ENCODE peak calls at places on chromosomes 16 and 17, in five cellular contexts. Y is fibroblast of villous mesenchyme, Q is lower leg skin, J is astrocyte of the cerebellum, L is foreskin fibroblast. T is an unnamed sample.

GRCh38 chr17:45096141-45096540 is 35.0 kb downstream of the NMT1 start:
- DNase-seq in Y (peak), Q (no peak), J (no peak), L (peak), T (peak)

GRCh38 chr16:71428883-71429282 is 13.0 kb downstream of the TLE7 start:
- DNase-seq in Y (peak), Q (no peak), J (no peak), L (no peak), T (no peak)

GRCh38 chr17:14299261-14300093 is 1.4 kb upstream of the HS3ST3B1 start:
- DNase-seq in Y (peak), Q (no peak), J (no peak), L (peak), T (peak)

GRCh38 chr17:82092094-82092586 is 5.9 kb downstream of the FASN start:
- DNase-seq in Y (no peak), Q (no peak), J (no peak), L (no peak), T (no peak)

GRCh38 chr17:12085076-12085949 is 64.6 kb downstream of the MAP2K4 start:
- DNase-seq in Y (no peak), Q (no peak), J (no peak), L (no peak), T (no peak)

GRCh38 chr17:42362245-42362961 is 25.8 kb downstream of the STAT3 start:
- DNase-seq in Y (no peak), Q (no peak), J (no peak), L (peak), T (no peak)

GRCh38 chr16:49698416-49698815 is 157.5 kb downstream of the ZNF423 start:
- DNase-seq in Y (no peak), Q (no peak), J (no peak), L (no peak), T (no peak)

GRCh38 chr16:66176731-66177130 is 189.8 kb upstream of the CDH5 start:
- DNase-seq in Y (no peak), Q (no peak), J (no peak), L (no peak), T (no peak)

GRCh38 chr16:88303890-88304819 is 78.6 kb upstream of the ZNF469 start:
- DNase-seq in Y (peak), Q (no peak), J (peak), L (peak), T (no peak)

GRCh38 chr17:38512473-38513058 is 84.3 kb downstream of the ARHGAP23 start:
- DNase-seq in Y (no peak), Q (no peak), J (no peak), L (peak), T (no peak)

GRCh38 chr17:66830451-66830850 is 4.5 kb upstream of the CACNG5 start:
- DNase-seq in Y (no peak), Q (no peak), J (no peak), L (no peak), T (no peak)

GRCh38 chr17:27433521-27433920 is 22.7 kb upstream of the KSR1 start:
- DNase-seq in Y (no peak), Q (no peak), J (no peak), L (no peak), T (no peak)

GRCh38 chr16:77273-77806 is 685 bp upstream of the MPG start:
- DNase-seq in Y (peak), Q (no peak), J (no peak), L (peak), T (peak)

DNA sequence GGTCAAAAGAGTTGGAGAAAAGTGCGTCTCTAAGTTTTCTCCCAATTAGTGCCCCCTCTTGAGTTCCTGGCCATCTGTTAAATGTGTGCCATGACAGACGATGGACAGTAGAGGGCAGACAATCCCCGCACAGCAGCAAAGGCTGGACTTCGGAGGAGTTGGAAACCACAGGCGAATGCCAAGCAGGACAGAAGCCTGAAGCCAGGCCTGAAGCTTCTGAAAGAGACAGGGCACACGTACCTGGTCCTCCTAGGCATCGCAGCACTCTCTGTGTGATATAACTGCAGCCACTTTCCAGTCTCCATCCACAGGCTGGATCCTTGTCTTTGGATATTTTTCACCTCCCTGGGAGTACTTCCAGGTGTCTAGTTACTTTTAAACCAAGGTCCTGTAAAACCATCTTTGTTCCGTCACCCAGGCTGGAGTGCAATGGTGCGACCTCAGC is 14.5 kb downstream of the C17orf100 start:
- DNase-seq in Y (peak), Q (peak), J (peak), L (peak), T (peak)
- TF ChIP-seq CTCF in Y (peak), Q (no peak), J (peak), L (peak), T (peak)

GRCh38 chr17:7850970-7851437 is 3.9 kb upstream of the TMEM88 start:
- DNase-seq in Y (no peak), Q (peak), J (no peak), L (no peak), T (no peak)
- H3K4me3 ChIP-seq in Y (no peak), Q (no peak), J (no peak), L (no peak), T (no peak)

DNA sequence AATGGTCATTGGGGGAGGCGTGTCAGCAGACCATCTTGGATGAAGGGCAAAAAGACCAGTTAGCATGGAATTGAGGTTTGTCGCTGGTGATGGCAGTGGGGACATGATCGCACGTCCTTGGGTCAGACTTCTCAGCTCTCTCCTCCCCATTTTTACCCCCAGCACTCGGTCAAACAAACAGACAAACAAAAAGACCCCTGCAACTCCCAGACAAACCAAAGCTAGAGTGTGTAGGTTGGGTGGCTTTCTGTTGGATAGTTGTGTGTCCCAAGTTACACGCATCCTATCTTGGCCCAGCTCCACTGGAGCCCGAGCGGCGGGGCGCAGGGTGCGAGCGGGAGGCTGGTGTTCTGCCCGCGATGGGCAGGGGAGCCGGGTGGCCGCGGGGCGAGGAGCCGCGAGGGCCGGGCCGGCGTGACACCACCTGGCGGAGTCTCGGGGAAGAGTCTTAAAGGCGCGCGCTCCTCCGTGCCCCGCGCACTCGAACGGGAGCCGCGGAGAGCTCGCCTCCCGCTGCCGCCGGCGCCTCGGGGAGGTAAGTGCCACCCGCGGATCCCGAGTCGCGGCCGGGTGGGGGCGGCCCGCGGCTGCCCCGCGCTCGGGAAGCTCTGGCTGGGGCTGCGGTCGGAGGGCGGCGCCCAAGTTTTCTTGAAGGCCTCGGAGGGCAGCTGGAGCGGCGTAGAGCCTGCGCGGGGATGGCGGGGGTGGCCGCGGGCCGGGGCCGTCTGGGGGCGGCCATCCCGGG is 18.5 kb upstream of the NTN1 start:
- DNase-seq in Y (no peak), Q (no peak), J (no peak), L (no peak), T (no peak)
- TF ChIP-seq CTCF in Y (no peak), Q (no peak), J (peak), L (no peak), T (no peak)

DNA sequence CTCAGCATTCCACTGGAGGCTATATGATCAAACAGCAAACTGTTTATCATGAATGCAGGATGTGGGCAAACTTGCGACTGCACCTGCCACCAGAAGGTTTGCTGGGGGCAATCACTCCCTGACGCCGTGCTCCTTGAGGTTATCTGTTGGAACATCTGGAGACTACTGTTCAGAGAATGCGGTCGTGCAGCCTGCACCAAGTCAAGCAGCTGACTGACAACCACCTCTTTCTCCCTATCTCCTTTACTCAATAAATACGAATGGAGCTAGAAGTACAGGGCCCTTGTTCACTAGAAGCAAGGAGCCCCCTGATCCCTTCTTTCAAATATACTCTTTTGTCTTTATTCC is 2101.2 kb downstream of the TP53TG3F start:
- DNase-seq in Y (no peak), Q (no peak), J (no peak), L (no peak), T (no peak)
- H3K4me3 ChIP-seq in Y (no peak), Q (no peak), J (no peak), L (no peak), T (no peak)

GRCh38 chr16:4760221-4760910 is 6.6 kb downstream of the ZNF500 start:
- DNase-seq in Y (no peak), Q (no peak), J (no peak), L (no peak), T (no peak)
- TF ChIP-seq CTCF in Y (no peak), Q (no peak), J (no peak), L (no peak), T (no peak)

GRCh38 chr17:61405047-61405685 is 5.5 kb downstream of the TBX2 start:
- DNase-seq in Y (no peak), Q (no peak), J (no peak), L (peak), T (no peak)
- H3K4me3 ChIP-seq in Y (peak), Q (no peak), J (no peak), L (peak), T (no peak)

DNA sequence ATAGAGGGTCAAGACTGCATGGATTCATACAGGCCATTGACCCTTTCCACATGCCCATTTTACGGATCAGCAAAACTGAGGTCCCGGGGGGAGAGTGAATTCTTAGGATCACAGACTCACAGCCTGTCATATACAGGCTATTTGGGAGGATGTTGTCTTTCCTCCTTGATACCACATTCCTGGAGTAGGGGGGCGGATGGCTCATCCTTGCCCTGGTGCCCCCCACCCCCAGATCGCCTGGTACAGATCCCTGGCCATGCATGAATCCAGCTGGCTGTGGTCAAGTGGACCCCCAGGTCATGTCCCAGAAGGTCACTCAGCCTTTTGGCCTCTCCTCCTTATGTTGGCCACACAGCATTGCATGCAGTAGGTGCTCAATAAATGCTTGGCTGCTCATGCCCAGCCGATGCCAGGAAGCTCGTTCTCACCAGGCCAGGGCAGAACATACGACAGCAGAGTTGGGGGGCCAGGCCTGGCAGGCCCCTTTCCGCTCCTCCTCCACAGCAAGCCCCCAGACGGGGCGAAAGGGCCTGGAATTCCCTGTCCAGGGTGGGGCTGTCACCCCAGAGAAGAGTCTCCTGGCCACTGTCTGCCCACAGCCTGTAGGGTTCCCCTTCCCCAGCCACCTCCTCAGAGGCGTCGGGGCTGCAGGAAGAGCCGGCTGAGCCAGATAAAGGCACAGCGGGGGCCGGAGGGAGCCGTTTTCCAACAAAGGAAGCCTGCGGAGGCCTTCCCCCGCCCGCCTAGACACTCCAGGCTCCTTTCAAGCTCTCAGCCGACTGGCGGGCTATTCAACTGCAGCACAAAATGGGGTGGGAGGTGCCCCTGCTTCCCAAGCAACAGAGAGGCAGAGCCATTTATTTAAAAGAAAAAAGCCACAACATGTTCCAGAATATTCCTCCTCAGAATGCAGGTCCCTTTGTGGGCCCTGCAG is 215.7 kb upstream of the CIBAR2 start:
- DNase-seq in Y (no peak), Q (no peak), J (peak), L (peak), T (no peak)
- TF ChIP-seq CTCF in Y (no peak), Q (no peak), J (no peak), L (no peak), T (no peak)

GRCh38 chr17:65539867-65540266 is 21.6 kb downstream of the AXIN2 start:
- DNase-seq in Y (no peak), Q (no peak), J (no peak), L (no peak), T (no peak)

GRCh38 chr17:65537845-65538678 is 23.4 kb downstream of the AXIN2 start:
- DNase-seq in Y (no peak), Q (no peak), J (no peak), L (no peak), T (no peak)

GRCh38 chr17:65537343-65537844 is 24.1 kb downstream of the AXIN2 start:
- DNase-seq in Y (no peak), Q (no peak), J (no peak), L (no peak), T (no peak)

GRCh38 chr17:65536573-65537342 is 24.7 kb downstream of the AXIN2 start:
- DNase-seq in Y (no peak), Q (no peak), J (peak), L (peak), T (no peak)

DNA sequence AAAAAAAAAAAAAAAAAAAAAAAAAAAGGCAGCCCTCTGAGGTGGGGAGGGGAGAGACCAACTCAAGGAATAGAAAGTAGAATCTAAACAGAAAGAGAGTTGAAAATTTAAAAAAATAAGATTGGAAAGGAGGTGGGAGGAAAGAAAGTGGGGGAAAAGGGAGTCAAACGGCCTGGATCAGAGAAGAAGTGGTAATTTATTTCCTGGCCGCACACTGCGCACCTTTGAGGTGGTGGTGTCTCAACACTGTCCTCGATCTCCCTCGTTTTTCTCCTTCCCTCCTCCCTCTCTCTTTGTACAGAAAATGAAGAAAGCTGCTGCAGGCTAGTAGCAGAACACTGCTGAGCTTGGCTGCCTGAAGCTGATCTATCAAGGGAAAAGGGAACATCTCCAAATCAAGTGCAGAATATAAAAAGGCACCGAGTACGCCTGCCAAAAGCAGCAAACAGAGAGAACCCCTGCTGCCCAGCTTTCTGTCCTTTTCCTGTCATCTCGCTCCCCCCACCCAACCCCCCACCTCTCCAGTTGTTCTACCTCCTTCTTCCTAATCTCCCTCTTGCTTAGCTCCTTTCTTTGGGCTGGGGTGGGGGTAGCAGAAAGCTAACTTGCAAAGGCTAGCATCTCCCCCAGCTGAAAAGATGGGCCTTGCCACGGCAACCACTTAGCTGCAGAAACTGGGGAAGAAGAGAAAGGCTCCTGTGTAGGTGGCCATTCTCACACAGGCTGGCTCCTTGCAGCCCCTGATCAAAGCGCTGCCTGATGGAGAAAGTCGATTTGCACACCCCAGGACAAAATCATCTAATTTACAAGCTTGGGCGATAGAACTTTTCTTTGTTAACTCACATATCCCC is 22.5 kb downstream of the AXIN2 start:
- DNase-seq in Y (no peak), Q (no peak), J (no peak), L (no peak), T (no peak)
- H3K4me3 ChIP-seq in Y (no peak), Q (no peak), J (no peak), L (no peak), T (no peak)

GRCh38 chr16:67841198-67841815 is 813 bp upstream of the THAP11 start:
- DNase-seq in Y (no peak), Q (no peak), J (no peak), L (no peak), T (no peak)

GRCh38 chr16:67841816-67842508 is at the start of gene THAP11:
- DNase-seq in Y (peak), Q (peak), J (peak), L (peak), T (peak)

GRCh38 chr16:67842509-67843342 is 606 bp downstream of the THAP11 start:
- DNase-seq in Y (peak), Q (no peak), J (no peak), L (peak), T (peak)

GRCh38 chr16:67844441-67844840 is 2.3 kb upstream of the NUTF2 start:
- DNase-seq in Y (peak), Q (no peak), J (no peak), L (peak), T (no peak)

GRCh38 chr16:67843343-67843765 is 1.2 kb downstream of the THAP11 start:
- DNase-seq in Y (no peak), Q (no peak), J (no peak), L (peak), T (no peak)
- TF ChIP-seq CTCF in Y (no peak), Q (no peak), J (no peak), L (no peak), T (no peak)